ENCODE peak calls at places on chromosome 4, in seven cellular contexts. X, V, M, K, E, A and I are unnamed samples.

GRCh38 chr4:76334885-76335284 is 28.4 kb downstream of the STBD1 start:
- DNase-seq in X (no peak), V (no peak), M (no peak), K (no peak), E (no peak), A (no peak), I (no peak)

GRCh38 chr4:99921174-99921573 is 25.2 kb downstream of the DNAJB14 start:
- DNase-seq in X (no peak), V (no peak), M (no peak), K (no peak), E (no peak), A (no peak), I (no peak)

GRCh38 chr4:1834047-1834769 is 21.7 kb downstream of the LETM1 start:
- DNase-seq in X (no peak), V (no peak), M (peak; percentile 25), K (no peak), E (no peak), A (no peak), I (no peak)

GRCh38 chr4:162506253-162506652 is 342.5 kb upstream of the FSTL5 start:
- DNase-seq in X (no peak), V (no peak), M (peak; percentile 26), K (peak; percentile 0), E (no peak), A (no peak), I (no peak)

GRCh38 chr4:25172964-25173917 is 13.0 kb upstream of the SEPSECS start:
- DNase-seq in X (peak; percentile 49), V (no peak), M (no peak), K (peak; percentile 99), E (no peak), A (peak; percentile 14), I (peak; percentile 86)

GRCh38 chr4:71287305-71287704 is 51.5 kb upstream of the SLC4A4 start:
- DNase-seq in X (no peak), V (no peak), M (no peak), K (peak; percentile 16), E (no peak), A (no peak), I (peak; percentile 88)

GRCh38 chr4:8837181-8837811 is 34.3 kb downstream of the HMX1 start:
- DNase-seq in X (no peak), V (peak; percentile 83), M (no peak), K (no peak), E (no peak), A (peak; percentile 64), I (no peak)

GRCh38 chr4:9942921-9943600 is 78.2 kb downstream of the SLC2A9 start:
- DNase-seq in X (no peak), V (no peak), M (no peak), K (no peak), E (no peak), A (no peak), I (no peak)

GRCh38 chr4:187167126-187167525 is 443.5 kb upstream of the FAT1 start:
- DNase-seq in X (no peak), V (no peak), M (no peak), K (no peak), E (no peak), A (no peak), I (no peak)

GRCh38 chr4:76539979-76540378 is 105.0 kb downstream of the SHROOM3 start:
- DNase-seq in X (no peak), V (no peak), M (peak; percentile 11), K (peak; percentile 66), E (no peak), A (peak; percentile 33), I (no peak)

GRCh38 chr4:149788286-149788685 is 27.4 kb downstream of the IQCM start:
- DNase-seq in X (no peak), V (no peak), M (no peak), K (no peak), E (no peak), A (no peak), I (no peak)

GRCh38 chr4:14646831-14647230 is 355.4 kb upstream of the CPEB2 start:
- DNase-seq in X (no peak), V (no peak), M (no peak), K (no peak), E (no peak), A (no peak), I (no peak)

GRCh38 chr4:164847016-164847415 is 30.0 kb upstream of the APELA start:
- DNase-seq in X (no peak), V (no peak), M (no peak), K (peak; percentile 19), E (no peak), A (no peak), I (no peak)

GRCh38 chr4:41692717-41693345 is 55.7 kb downstream of the PHOX2B start:
- DNase-seq in X (peak; percentile 18), V (peak; percentile 62), M (peak; percentile 73), K (peak; percentile 46), E (no peak), A (peak; percentile 69), I (peak; percentile 10)

GRCh38 chr4:87819281-87819919 is 13.4 kb upstream of the MEPE start:
- DNase-seq in X (no peak), V (no peak), M (no peak), K (peak; percentile 93), E (no peak), A (peak; percentile 22), I (no peak)

GRCh38 chr4:110418641-110419040 is 57.3 kb upstream of the ENPEP start:
- DNase-seq in X (no peak), V (no peak), M (no peak), K (no peak), E (no peak), A (peak; percentile 40), I (no peak)

GRCh38 chr4:184470785-184471110 is 3.6 kb downstream of the IRF2 start:
- DNase-seq in X (no peak), V (no peak), M (no peak), K (no peak), E (no peak), A (no peak), I (no peak)

GRCh38 chr4:168524006-168524405 is 27.2 kb downstream of the PALLD start:
- DNase-seq in X (no peak), V (no peak), M (no peak), K (peak; percentile 89), E (no peak), A (no peak), I (no peak)

GRCh38 chr4:119139316-119139715 is 3.7 kb downstream of the MYOZ2 start:
- DNase-seq in X (no peak), V (no peak), M (no peak), K (no peak), E (no peak), A (no peak), I (no peak)

GRCh38 chr4:10003666-10004065 is 17.6 kb downstream of the SLC2A9 start:
- DNase-seq in X (no peak), V (no peak), M (no peak), K (no peak), E (no peak), A (no peak), I (no peak)

GRCh38 chr4:138330531-138330930 is 88.4 kb upstream of the SLC7A11 start:
- DNase-seq in X (no peak), V (no peak), M (no peak), K (no peak), E (no peak), A (no peak), I (no peak)